ENCODE peak calls at places on chromosomes 5 and 9, in four cellular contexts. L, F, E and B are unnamed samples.

GRCh38 chr5:33936004-33936380 is 194 bp upstream of the RXFP3 start:
- DNase-seq in E (peak; percentile 80), L (peak; percentile 27), F (peak; percentile 82), B (peak; percentile 54)

GRCh38 chr9:136494012-136494411 is 11.2 kb upstream of the SEC16A start:
- DNase-seq in E (no peak), F (no peak), L (no peak), B (no peak)

GRCh38 chr9:135353935-135354334 is 125.6 kb upstream of the PPP1R26 start:
- DNase-seq in L (no peak), E (no peak), F (no peak), B (no peak)

GRCh38 chr5:107196500-107196899 is 474.2 kb downstream of the EFNA5 start:
- DNase-seq in L (no peak), F (no peak), E (no peak), B (no peak)

GRCh38 chr5:149403923-149404745 is 25.0 kb upstream of the IL17B start:
- DNase-seq in E (no peak), F (no peak), L (peak; percentile 91), B (peak; percentile 93)

GRCh38 chr5:6634788-6635430 is 1.7 kb downstream of the SRD5A1 start:
- DNase-seq in F (no peak), E (no peak), L (no peak), B (peak; percentile 45)

GRCh38 chr5:179343902-179344300 is 1.4 kb downstream of the ADAMTS2 start:
- DNase-seq in E (peak; percentile 84), L (peak; percentile 18), F (peak; percentile 91), B (peak; percentile 58)

GRCh38 chr5:61701877-61702602 is 370.0 kb downstream of the ZSWIM6 start:
- DNase-seq in E (no peak), F (no peak), L (no peak), B (no peak)

GRCh38 chr9:129352157-129352870 is 174.3 kb upstream of the IER5L start:
- DNase-seq in L (no peak), F (peak; percentile 92), E (peak; percentile 80), B (no peak)

GRCh38 chr5:32027093-32027716 is 146.9 kb downstream of the GOLPH3 start:
- DNase-seq in E (no peak), F (no peak), L (no peak), B (no peak)

GRCh38 chr5:149439899-149440655 is 61.0 kb upstream of the IL17B start:
- DNase-seq in L (peak; percentile 85), F (peak; percentile 92), E (no peak), B (peak; percentile 47)

GRCh38 chr5:68215888-68216736 is 556 bp downstream of the PIK3R1 start:
- DNase-seq in F (peak; percentile 43), L (peak; percentile 59), E (peak; percentile 59), B (peak; percentile 48)

GRCh38 chr5:103174147-103174546 is 54.0 kb downstream of the PPIP5K2 start:
- DNase-seq in E (no peak), F (no peak), L (no peak), B (no peak)

GRCh38 chr5:80198399-80198798 is 57.4 kb downstream of the SERINC5 start:
- DNase-seq in L (no peak), E (no peak), F (no peak), B (no peak)

GRCh38 chr5:115169392-115170127 is at the start of gene TRIM36:
- DNase-seq in L (peak; percentile 97), F (peak; percentile 97), E (peak; percentile 93), B (peak; percentile 79)

GRCh38 chr5:101473483-101473882 is 570.4 kb upstream of the ST8SIA4 start:
- DNase-seq in E (no peak), F (no peak), L (no peak), B (peak; percentile 12)

GRCh38 chr9:125513634-125514413 is 193.2 kb downstream of the MAPKAP1 start:
- DNase-seq in E (no peak), F (no peak), L (peak; percentile 38), B (peak; percentile 81)

GRCh38 chr5:158979749-158980521 is 119.8 kb downstream of the EBF1 start:
- DNase-seq in L (no peak), E (no peak), F (no peak), B (peak; percentile 29)

GRCh38 chr5:111563041-111563822 is 50.9 kb upstream of the STARD4 start:
- DNase-seq in L (no peak), E (no peak), F (no peak), B (peak; percentile 90)

GRCh38 chr9:102652471-102652870 is 342.7 kb upstream of the CYLC2 start:
- DNase-seq in F (no peak), E (no peak), L (no peak), B (no peak)

GRCh38 chr9:96192710-96193109 is 109.3 kb downstream of the HSD17B3 start:
- DNase-seq in F (no peak), L (no peak), E (no peak), B (no peak)

GRCh38 chr9:5971740-5972139 is 43.7 kb downstream of the RANBP6 start:
- DNase-seq in E (no peak), F (no peak), L (no peak), B (peak; percentile 11)

GRCh38 chr9:14961372-14962068 is 51.3 kb upstream of the FREM1 start:
- DNase-seq in E (no peak), F (peak; percentile 48), L (peak; percentile 14), B (no peak)

GRCh38 chr9:88533951-88534455 is 975 bp upstream of the NXNL2 start:
- DNase-seq in E (peak; percentile 12), F (peak; percentile 68), L (peak; percentile 82), B (peak; percentile 57)

GRCh38 chr9:113511856-113512761 is 48.6 kb downstream of the RGS3 start:
- DNase-seq in F (no peak), E (no peak), L (no peak), B (peak; percentile 73)

GRCh38 chr9:16321461-16322119 is 548.9 kb downstream of the BNC2 start:
- DNase-seq in L (no peak), E (no peak), F (peak; percentile 17), B (peak; percentile 61)

GRCh38 chr9:134669556-134669955 is 28.0 kb downstream of the COL5A1 start:
- DNase-seq in L (no peak), E (no peak), F (no peak), B (no peak)

GRCh38 chr5:848671-849111 is 2.1 kb downstream of the ZDHHC11 start:
- DNase-seq in E (no peak), F (no peak), L (no peak), B (no peak)

GRCh38 chr5:76403963-76404693 is 1.0 kb downstream of the IQGAP2 start:
- DNase-seq in F (peak; percentile 87), L (no peak), E (peak; percentile 15), B (no peak)

GRCh38 chr5:90055831-90056328 is 353.7 kb downstream of the CETN3 start:
- DNase-seq in E (no peak), L (peak; percentile 23), F (no peak), B (peak; percentile 21)

GRCh38 chr5:134489227-134489944 is 36.1 kb upstream of the JADE2 start:
- DNase-seq in L (no peak), E (no peak), F (no peak), B (no peak)

GRCh38 chr5:10652606-10653005 is 88.7 kb downstream of the ANKRD33B start:
- DNase-seq in L (no peak), E (no peak), F (no peak), B (no peak)

GRCh38 chr5:41527201-41527779 is 16.9 kb upstream of the PLCXD3 start:
- DNase-seq in E (no peak), F (no peak), L (peak; percentile 98), B (peak; percentile 98)

GRCh38 chr9:5488616-5489015 is 21.7 kb upstream of the PDCD1LG2 start:
- DNase-seq in E (no peak), F (no peak), L (peak; percentile 82), B (peak; percentile 23)

GRCh38 chr9:124054671-124055212 is 43.2 kb downstream of the LHX2 start:
- DNase-seq in L (peak; percentile 68), E (no peak), F (no peak), B (peak; percentile 90)

GRCh38 chr9:125439434-125440272 is 178.0 kb downstream of the GAPVD1 start:
- DNase-seq in E (no peak), L (no peak), F (peak; percentile 21), B (no peak)

GRCh38 chr9:504921-505821 is 290.5 kb downstream of the DOCK8 start:
- DNase-seq in F (peak; percentile 41), L (peak; percentile 27), E (peak; percentile 14), B (no peak)

GRCh38 chr9:16180546-16180945 is 627.7 kb downstream of the CCDC171 start:
- DNase-seq in E (no peak), L (peak; percentile 80), F (no peak), B (peak; percentile 51)

GRCh38 chr9:126788046-126788445 is 16.8 kb upstream of the ZBTB43 start:
- DNase-seq in L (no peak), E (no peak), F (no peak), B (no peak)
- H3K27ac ChIP-seq in L (no peak overlapping the region), E (no peak overlapping the region), F (no peak overlapping the region), B (no peak overlapping the region)

DNA sequence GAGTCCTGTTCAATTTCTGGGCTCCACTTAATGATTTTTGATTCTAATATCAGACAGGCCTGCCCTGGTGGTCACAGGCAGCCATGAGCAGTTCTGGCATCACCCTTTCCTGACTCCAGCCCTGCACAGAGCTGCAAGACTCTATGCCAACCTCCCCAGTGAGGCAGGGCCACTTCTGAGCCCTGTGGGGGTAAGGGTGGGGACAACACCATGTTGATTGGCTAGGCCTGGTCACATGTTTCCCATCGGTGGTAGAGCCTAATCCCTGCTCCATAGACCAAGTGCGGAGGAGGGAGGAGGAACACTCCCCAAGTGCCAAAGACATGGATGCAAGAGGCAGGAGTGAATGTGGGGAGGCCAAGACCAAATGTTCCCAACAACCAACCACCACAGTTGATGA is 134.6 kb downstream of the PHF2 start:
- DNase-seq in F (no peak), L (no peak), E (no peak), B (no peak)
- H3K14ac ChIP-seq in F (no peak overlapping the region), L (no peak overlapping the region), E (no peak overlapping the region), B (no peak overlapping the region)

GRCh38 chr5:144418719-144419118 is 248.0 kb downstream of the KCTD16 start:
- DNase-seq in E (no peak), F (no peak), L (no peak), B (no peak)
- H3K27ac ChIP-seq in E (no peak overlapping the region), F (no peak overlapping the region), L (no peak overlapping the region), B (no peak overlapping the region)

GRCh38 chr9:127878652-127879377 is 1.3 kb upstream of the AK1 start:
- DNase-seq in L (no peak), E (no peak), F (no peak), B (no peak)

GRCh38 chr9:127876764-127877562 is 512 bp downstream of the AK1 start:
- DNase-seq in L (no peak), F (no peak), E (no peak), B (no peak)

GRCh38 chr9:127876026-127876763 is 1.3 kb downstream of the AK1 start:
- DNase-seq in F (no peak), L (no peak), E (no peak), B (no peak)

GRCh38 chr9:127878001-127878651 is 651 bp upstream of the AK1 start:
- DNase-seq in E (peak; percentile 46), F (no peak), L (no peak), B (no peak)

DNA sequence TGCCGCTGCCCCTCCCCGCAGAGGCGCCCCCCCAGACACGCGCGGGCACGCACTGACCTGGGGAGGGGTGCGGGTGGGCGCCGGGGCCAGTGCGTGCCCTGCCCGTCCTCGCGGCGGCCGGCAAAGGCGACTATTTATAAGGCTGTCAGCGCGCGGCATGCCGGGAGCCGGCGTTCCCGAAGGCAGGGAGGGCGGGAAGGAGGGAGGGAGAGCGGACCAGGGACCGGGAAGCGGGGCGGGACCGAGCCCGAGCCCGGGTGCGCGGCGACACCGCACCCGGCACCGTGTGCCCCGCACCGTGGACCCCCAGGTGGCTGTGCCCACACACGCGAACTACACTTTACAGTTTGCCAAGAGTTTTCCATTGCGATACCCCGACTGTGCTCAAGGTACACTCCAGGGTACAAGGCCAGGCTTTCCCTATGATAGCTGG is at the start of gene AK1:
- DNase-seq in E (peak; percentile 41), L (peak; percentile 71), F (peak; percentile 65), B (peak; percentile 37)
- H3K14ac ChIP-seq in E (peak within 1 kb of the TSS; percentile 64), L (peak within 1 kb of the TSS; percentile 89), F (peak within 1 kb of the TSS; percentile 75), B (peak within 1 kb of the TSS; percentile 97)